ENCODE peak calls at places on chromosomes 7 and 10, in ten cellular contexts. J, F, I, P, Q, H, X, E, M and S are unnamed samples.

GRCh38 chr7:100685049-100685605 is 8.9 kb downstream of the GIGYF1 start:
- DNase-seq in J (no peak), H (no peak), P (no peak), X (no peak), I (no peak), Q (no peak), F (no peak), M (no peak), E (no peak), S (no peak)

GRCh38 chr7:26686448-26686981 is 177.9 kb downstream of the SKAP2 start:
- DNase-seq in Q (peak; percentile 60), H (no peak), P (peak; percentile 52), E (no peak), M (peak; percentile 76), I (no peak), X (no peak), F (peak; percentile 49), J (peak; percentile 50), S (peak; percentile 49)

GRCh38 chr10:1377756-1378397 is 321.7 kb downstream of the WDR37 start:
- DNase-seq in J (no peak), Q (no peak), M (no peak), P (no peak), H (no peak), I (peak; percentile 22), E (no peak), F (no peak), X (no peak), S (no peak)

GRCh38 chr10:56561336-56561735 is 200.3 kb upstream of the ZWINT start:
- DNase-seq in J (no peak), F (no peak), I (no peak), X (no peak), Q (no peak), P (no peak), M (no peak), E (no peak), H (no peak), S (no peak)

GRCh38 chr7:130844811-130845580 is 111.0 kb upstream of the KLF14 start:
- DNase-seq in M (no peak), J (peak; percentile 28), F (no peak), Q (peak; percentile 90), P (no peak), H (no peak), E (no peak), X (no peak), I (peak; percentile 89), S (no peak)

GRCh38 chr10:87505366-87506113 is 847 bp downstream of the MINPP1 start:
- DNase-seq in I (peak; percentile 66), F (peak; percentile 71), M (peak; percentile 82), X (no peak), J (peak; percentile 61), Q (peak; percentile 87), E (peak; percentile 34), P (peak; percentile 60), H (peak; percentile 88), S (peak; percentile 5)

GRCh38 chr10:88908194-88908593 is 28.1 kb downstream of the STAMBPL1 start:
- DNase-seq in X (no peak), H (no peak), Q (no peak), P (no peak), J (no peak), I (no peak), F (no peak), E (no peak), M (no peak), S (peak; percentile 24)

GRCh38 chr7:66110861-66111260 is 3.8 kb upstream of the CRCP start:
- DNase-seq in I (peak; percentile 97), P (no peak), X (no peak), Q (peak; percentile 96), F (no peak), H (no peak), M (peak; percentile 13), E (no peak), J (peak; percentile 84), S (no peak)

GRCh38 chr10:70905071-70906021 is 17.0 kb upstream of the PCBD1 start:
- DNase-seq in E (no peak), M (no peak), I (no peak), X (no peak), Q (no peak), H (peak; percentile 74), J (no peak), P (peak; percentile 18), F (peak; percentile 35), S (no peak)

GRCh38 chr10:32906595-32906994 is 51.4 kb downstream of the ITGB1 start:
- DNase-seq in F (no peak), M (no peak), E (no peak), X (no peak), I (no peak), P (no peak), H (no peak), J (no peak), Q (peak; percentile 32), S (no peak)

DNA sequence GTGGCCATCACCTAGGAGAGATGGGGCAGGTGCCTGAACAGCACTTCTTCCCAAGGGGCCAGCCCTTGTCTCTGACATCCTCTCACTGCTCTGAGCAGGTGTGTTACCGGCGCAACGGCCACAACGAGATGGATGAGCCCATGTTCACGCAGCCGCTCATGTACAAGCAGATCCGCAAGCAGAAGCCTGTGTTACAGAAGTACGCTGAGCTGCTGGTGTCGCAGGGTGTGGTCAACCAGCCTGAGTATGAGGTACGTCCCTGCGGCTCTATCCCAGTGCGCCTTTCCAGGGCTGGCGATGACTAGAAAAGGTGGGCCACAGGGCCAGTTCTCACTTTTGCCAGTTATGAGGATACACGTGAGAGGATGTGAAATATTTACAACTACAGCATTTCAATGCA is 54.3 kb upstream of the ZMIZ2 start:
- DNase-seq in X (no peak), H (no peak), P (no peak), F (peak; percentile 23), I (no peak), Q (no peak), E (no peak), M (no peak), J (no peak), S (no peak)
- H3K36me3 ChIP-seq in X (peaks cover 64% of the 10 kb centered on the region), H (peaks cover 4% of the 10 kb centered on the region), P (peaks cover 14% of the 10 kb centered on the region), F (peaks cover 88% of the 10 kb centered on the region), I (peaks cover 68% of the 10 kb centered on the region), Q (peaks cover 31% of the 10 kb centered on the region), E (peaks cover 42% of the 10 kb centered on the region), M (peaks cover 7% of the 10 kb centered on the region), J (peaks cover 59% of the 10 kb centered on the region), S (peaks cover 87% of the 10 kb centered on the region)

GRCh38 chr7:137717811-137718271 is 128.9 kb downstream of the DGKI start:
- DNase-seq in X (no peak), Q (peak; percentile 74), P (peak; percentile 54), M (peak; percentile 17), H (no peak), E (peak; percentile 8), I (peak; percentile 94), F (no peak), J (peak; percentile 82), S (no peak)
- H3K36me3 ChIP-seq in X (no peaks in the 10 kb centered on the region), Q (no peaks in the 10 kb centered on the region), P (no peaks in the 10 kb centered on the region), M (no peaks in the 10 kb centered on the region), H (no peaks in the 10 kb centered on the region), E (no peaks in the 10 kb centered on the region), I (no peaks in the 10 kb centered on the region), F (no peaks in the 10 kb centered on the region), J (no peaks in the 10 kb centered on the region), S (no peaks in the 10 kb centered on the region)

GRCh38 chr10:30459283-30459682 is 25.3 kb downstream of the MAP3K8 start:
- DNase-seq in Q (no peak), J (no peak), I (no peak), M (peak; percentile 8), E (no peak), X (no peak), P (peak; percentile 72), F (peak; percentile 63), H (peak; percentile 81), S (no peak)

GRCh38 chr10:30454744-30455498 is 20.9 kb downstream of the MAP3K8 start:
- DNase-seq in H (no peak), Q (peak; percentile 91), P (no peak), I (no peak), M (no peak), E (no peak), X (no peak), F (no peak), J (peak; percentile 98), S (no peak)

GRCh38 chr10:30456262-30456661 is 22.3 kb downstream of the MAP3K8 start:
- DNase-seq in H (peak; percentile 88), I (no peak), X (no peak), M (no peak), Q (no peak), E (no peak), J (no peak), F (no peak), P (peak; percentile 59), S (no peak)

GRCh38 chr10:30453764-30454527 is 20.0 kb downstream of the MAP3K8 start:
- DNase-seq in J (no peak), P (no peak), F (no peak), E (no peak), I (no peak), M (no peak), X (no peak), H (no peak), Q (no peak), S (no peak)

GRCh38 chr10:30455816-30456215 is 21.8 kb downstream of the MAP3K8 start:
- DNase-seq in J (no peak), H (peak; percentile 87), F (no peak), E (no peak), M (no peak), Q (no peak), X (no peak), I (no peak), P (peak; percentile 59), S (peak; percentile 49)
- H3K36me3 ChIP-seq in J (peaks cover 35% of the 10 kb centered on the region), H (peaks cover 2% of the 10 kb centered on the region), F (peaks cover 67% of the 10 kb centered on the region), E (peaks cover 28% of the 10 kb centered on the region), M (no peaks in the 10 kb centered on the region), Q (peaks cover 10% of the 10 kb centered on the region), X (no peaks in the 10 kb centered on the region), I (no peaks in the 10 kb centered on the region), P (peaks cover 9% of the 10 kb centered on the region), S (peaks cover 7% of the 10 kb centered on the region)

DNA sequence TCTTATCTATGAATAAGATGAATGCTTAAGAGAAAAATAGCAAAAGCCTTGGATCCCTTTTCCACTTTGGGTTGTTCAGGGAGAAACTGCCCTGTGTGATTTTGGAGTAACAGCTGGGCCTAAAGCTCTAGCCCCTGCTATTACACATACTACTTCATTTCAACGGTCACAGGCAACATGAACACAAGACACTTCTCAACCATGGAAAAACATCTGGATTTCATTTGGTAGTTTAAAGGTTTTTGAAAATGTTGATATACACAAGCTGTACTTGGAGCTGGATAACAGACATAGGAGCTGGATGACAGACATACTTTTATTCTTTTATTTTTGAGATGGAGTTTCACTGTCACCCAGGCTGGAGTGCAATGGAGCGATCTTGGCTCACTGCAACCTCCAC is 2.7 kb upstream of the CHUK start:
- DNase-seq in I (no peak), X (no peak), J (no peak), P (no peak), H (no peak), M (no peak), Q (peak; percentile 6), F (no peak), E (no peak), S (no peak)
- H3K36me3 ChIP-seq in I (peaks cover 64% of the 10 kb centered on the region), X (peaks cover 37% of the 10 kb centered on the region), J (peaks cover 24% of the 10 kb centered on the region), P (peaks cover 9% of the 10 kb centered on the region), H (no peaks in the 10 kb centered on the region), M (peaks cover 12% of the 10 kb centered on the region), Q (peaks cover 19% of the 10 kb centered on the region), F (peaks cover 54% of the 10 kb centered on the region), E (peaks cover 16% of the 10 kb centered on the region), S (peaks cover 50% of the 10 kb centered on the region)

GRCh38 chr10:43973801-43974200 is 325.1 kb upstream of the ZNF32 start:
- DNase-seq in P (no peak), F (no peak), H (no peak), E (no peak), X (no peak), J (no peak), I (no peak), M (no peak), Q (no peak), S (no peak)
- H3K36me3 ChIP-seq in P (no peaks in the 10 kb centered on the region), F (no peaks in the 10 kb centered on the region), H (no peaks in the 10 kb centered on the region), E (no peaks in the 10 kb centered on the region), X (no peaks in the 10 kb centered on the region), J (no peaks in the 10 kb centered on the region), I (no peaks in the 10 kb centered on the region), M (no peaks in the 10 kb centered on the region), Q (no peaks in the 10 kb centered on the region), S (no peaks in the 10 kb centered on the region)